ENCODE peak calls at places on chromosomes 5 and 9, in ten cellular contexts. X is AG04450, L is HepG2, Q is GM20000, T is substantia nigra, H is cardiac muscle cell, Y is PC-9, E is ELR, O is foreskin fibroblast, F is GM23248. M is an unnamed sample.

GRCh38 chr9:93126151-93126781 is 7.8 kb downstream of the NINJ1 start:
- DNase-seq in Y (no peak), L (no peak), F (no peak), O (no peak), H (no peak), T (no peak), E (no peak), X (no peak), Q (no peak), M (no peak)

GRCh38 chr5:149323235-149324205 is 21.8 kb upstream of the GRPEL2 start:
- DNase-seq in H (no peak), F (peak; percentile 59), O (peak; percentile 43), Q (no peak), X (no peak), Y (no peak), E (no peak), T (no peak), L (peak; percentile 46), M (no peak)

GRCh38 chr5:1931590-1932138 is 48.9 kb upstream of the IRX4 start:
- DNase-seq in Q (no peak), O (peak; percentile 10), T (peak; percentile 26), H (peak; percentile 69), Y (no peak), E (no peak), F (no peak), L (no peak), X (no peak), M (peak; percentile 73)

GRCh38 chr9:119184265-119184936 is 184.8 kb downstream of the BRINP1 start:
- DNase-seq in X (no peak), Y (no peak), L (no peak), F (no peak), O (no peak), Q (no peak), E (no peak), T (no peak), H (no peak), M (no peak)

GRCh38 chr5:98042961-98043360 is 730.5 kb upstream of the RGMB start:
- DNase-seq in X (no peak), O (no peak), H (no peak), Q (no peak), T (no peak), E (no peak), F (no peak), Y (no peak), L (no peak), M (no peak)

GRCh38 chr5:93807860-93808259 is 66.5 kb upstream of the POU5F2 start:
- DNase-seq in H (no peak), F (no peak), Q (no peak), T (no peak), E (no peak), L (no peak), Y (no peak), X (no peak), O (no peak), M (no peak)

GRCh38 chr9:128275198-128276007 is at the start of gene GOLGA2:
- DNase-seq in O (peak; percentile 63), Y (no peak), H (peak; percentile 66), F (peak; percentile 62), T (no peak), E (peak; percentile 71), Q (peak; percentile 83), X (no peak), L (peak; percentile 56), M (peak; percentile 48)

GRCh38 chr9:113634597-113635515 is 171.3 kb downstream of the RGS3 start:
- DNase-seq in F (no peak), L (peak; percentile 41), Q (no peak), E (no peak), H (peak; percentile 38), T (no peak), O (no peak), X (no peak), Y (no peak), M (peak; percentile 2)

GRCh38 chr5:109703827-109704226 is 14.1 kb downstream of the MAN2A1 start:
- DNase-seq in H (no peak), Q (no peak), T (no peak), F (peak; percentile 28), E (no peak), Y (no peak), X (no peak), O (peak; percentile 60), L (no peak), M (no peak)

GRCh38 chr5:73365301-73365853 is 83.2 kb downstream of the FOXD1 start:
- DNase-seq in Q (no peak), H (no peak), F (peak; percentile 93), L (no peak), T (no peak), Y (peak; percentile 94), E (peak; percentile 91), X (peak; percentile 83), O (peak; percentile 91), M (no peak)

GRCh38 chr9:129139233-129139992 is 28.2 kb downstream of the PTPA start:
- DNase-seq in H (peak; percentile 89), E (peak; percentile 87), Y (peak; percentile 65), F (peak; percentile 88), L (peak; percentile 77), X (peak; percentile 59), T (peak; percentile 72), O (peak; percentile 94), Q (peak; percentile 78), M (peak; percentile 76)

GRCh38 chr9:124257865-124258764 is at the start of gene NEK6:
- DNase-seq in X (no peak), Y (no peak), L (no peak), T (no peak), O (peak; percentile 82), H (peak; percentile 63), F (peak; percentile 92), Q (peak; percentile 83), E (peak; percentile 66), M (no peak)

GRCh38 chr5:44844744-44845143 is 36.0 kb downstream of the MRPS30 start:
- DNase-seq in L (no peak), F (no peak), E (no peak), H (no peak), T (no peak), Y (no peak), X (no peak), Q (no peak), O (no peak), M (no peak)

GRCh38 chr5:126680215-126680817 is 79.6 kb downstream of the PHAX start:
- DNase-seq in F (peak; percentile 75), X (no peak), E (peak; percentile 79), O (peak; percentile 87), L (no peak), H (peak; percentile 6), Y (no peak), Q (peak; percentile 34), T (no peak), M (peak; percentile 28)

GRCh38 chr5:84372066-84372700 is 12.5 kb downstream of the EDIL3 start:
- DNase-seq in F (no peak), L (no peak), O (peak; percentile 10), Y (no peak), H (no peak), X (no peak), T (no peak), E (no peak), Q (no peak), M (no peak)

GRCh38 chr5:168364738-168365550 is 73.5 kb downstream of the WWC1 start:
- DNase-seq in E (peak; percentile 57), T (no peak), Q (no peak), L (peak; percentile 35), F (peak; percentile 51), Y (peak; percentile 88), H (peak; percentile 66), O (peak; percentile 53), X (no peak), M (peak; percentile 42)

GRCh38 chr5:16617272-16617973 is 626 bp upstream of the RETREG1 start:
- DNase-seq in Q (peak; percentile 31), F (no peak), Y (no peak), L (no peak), H (no peak), X (no peak), E (no peak), O (no peak), T (no peak), M (no peak)

GRCh38 chr5:9320652-9321051 is 225.2 kb downstream of the SEMA5A start:
- DNase-seq in X (no peak), L (no peak), H (no peak), O (no peak), F (no peak), T (no peak), Y (no peak), E (no peak), Q (no peak), M (no peak)

GRCh38 chr5:111095982-111096381 is 3.8 kb downstream of the WDR36 start:
- DNase-seq in F (no peak), L (no peak), Q (no peak), H (no peak), O (no peak), Y (no peak), X (no peak), E (no peak), T (no peak), M (no peak)

GRCh38 chr9:93315960-93316359 is 132.0 kb downstream of the WNK2 start:
- DNase-seq in Y (no peak), O (no peak), H (no peak), T (no peak), Q (no peak), F (no peak), E (no peak), L (no peak), X (no peak), M (no peak)

GRCh38 chr9:25519286-25519685 is 159.0 kb downstream of the TUSC1 start:
- DNase-seq in O (no peak), L (no peak), H (no peak), E (no peak), Y (peak; percentile 80), T (no peak), X (no peak), Q (no peak), F (no peak), M (no peak)

GRCh38 chr5:126780165-126780827 is 3.4 kb downstream of the LMNB1 start:
- DNase-seq in Q (peak; percentile 61), H (peak; percentile 65), T (no peak), E (peak; percentile 80), Y (peak; percentile 41), F (peak; percentile 90), X (no peak), O (peak; percentile 88), L (peak; percentile 63), M (peak; percentile 28)

GRCh38 chr5:14502291-14502690 is 79.3 kb upstream of the OTULINL start:
- DNase-seq in X (no peak), E (no peak), O (no peak), L (no peak), H (no peak), T (no peak), F (no peak), Y (no peak), Q (no peak), M (no peak)

GRCh38 chr5:36820900-36821299 is 55.7 kb upstream of the NIPBL start:
- DNase-seq in Y (no peak), Q (no peak), H (no peak), X (no peak), E (no peak), L (no peak), O (no peak), T (no peak), F (no peak), M (no peak)

GRCh38 chr9:107292811-107293554 is 9.9 kb downstream of the RAD23B start:
- DNase-seq in O (no peak), X (no peak), F (no peak), Y (peak; percentile 43), H (no peak), L (no peak), Q (no peak), T (no peak), E (no peak), M (no peak)

GRCh38 chr5:152164860-152165259 is 240.2 kb upstream of the GLRA1 start:
- DNase-seq in H (no peak), T (no peak), X (no peak), L (no peak), E (no peak), F (no peak), O (no peak), Q (no peak), Y (no peak), M (no peak)

GRCh38 chr9:111974092-111974681 is 77.6 kb downstream of the UGCG start:
- DNase-seq in Q (no peak), Y (peak; percentile 69), E (peak; percentile 58), L (no peak), X (no peak), H (no peak), O (peak; percentile 86), F (peak; percentile 86), T (no peak), M (no peak)

GRCh38 chr5:179137001-179137642 is 76.9 kb downstream of the ZNF354C start:
- DNase-seq in E (no peak), F (no peak), X (no peak), H (no peak), Y (no peak), T (no peak), Q (no peak), L (no peak), O (no peak), M (no peak)